ENCODE peak calls at places on chromosomes 12 and 14, in five cellular contexts. One of them, this sample, is unnamed.

GRCh38 chr12:115251727-115252126 is 567.8 kb upstream of the TBX3 start:
- DNase-seq in PC-3: no peak
- DNase-seq in lower lobe of right lung: no peak
- DNase-seq in heart right ventricle: no peak
- DNase-seq in psoas muscle: no peak
- DNase-seq in this sample: no peak

GRCh38 chr14:71855399-71856036 is 76.7 kb upstream of the RGS6 start:
- DNase-seq in PC-3: peak; percentile 89
- DNase-seq in lower lobe of right lung: peak; percentile 76
- DNase-seq in heart right ventricle: peak; percentile 67
- DNase-seq in psoas muscle: peak; percentile 68
- DNase-seq in this sample: no peak

GRCh38 chr14:41604793-41605534 is 1.7 kb upstream of the LRFN5 start:
- DNase-seq in PC-3: no peak
- DNase-seq in lower lobe of right lung: no peak
- DNase-seq in heart right ventricle: peak; percentile 32
- DNase-seq in psoas muscle: peak; percentile 65
- DNase-seq in this sample: no peak

GRCh38 chr12:116727261-116727660 is 10.6 kb downstream of the SPRING1 start:
- DNase-seq in PC-3: no peak
- DNase-seq in lower lobe of right lung: no peak
- DNase-seq in heart right ventricle: no peak
- DNase-seq in psoas muscle: no peak
- DNase-seq in this sample: no peak

GRCh38 chr12:102534899-102535298 is 54.5 kb upstream of the IGF1 start:
- DNase-seq in PC-3: no peak
- DNase-seq in lower lobe of right lung: no peak
- DNase-seq in heart right ventricle: no peak
- DNase-seq in psoas muscle: no peak
- DNase-seq in this sample: no peak

GRCh38 chr14:99123208-99123870 is 148.7 kb downstream of the BCL11B start:
- DNase-seq in PC-3: no peak
- DNase-seq in lower lobe of right lung: no peak
- DNase-seq in heart right ventricle: no peak
- DNase-seq in psoas muscle: no peak
- DNase-seq in this sample: no peak

GRCh38 chr14:22898302-22898894 is 15.4 kb downstream of the REM2 start:
- DNase-seq in PC-3: peak; percentile 78
- DNase-seq in lower lobe of right lung: no peak
- DNase-seq in heart right ventricle: no peak
- DNase-seq in psoas muscle: no peak
- DNase-seq in this sample: no peak

GRCh38 chr12:47901285-47902093 is 3.3 kb downstream of the VDR start:
- DNase-seq in PC-3: no peak
- DNase-seq in lower lobe of right lung: no peak
- DNase-seq in heart right ventricle: no peak
- DNase-seq in psoas muscle: no peak
- DNase-seq in this sample: no peak

GRCh38 chr14:60222820-60223219 is 26.2 kb upstream of the PPM1A start:
- DNase-seq in PC-3: peak; percentile 96
- DNase-seq in lower lobe of right lung: peak; percentile 65
- DNase-seq in heart right ventricle: peak; percentile 71
- DNase-seq in psoas muscle: peak; percentile 94
- DNase-seq in this sample: no peak

GRCh38 chr12:93448796-93449195 is 7.0 kb upstream of the UBE2N start:
- DNase-seq in PC-3: peak; percentile 74
- DNase-seq in lower lobe of right lung: no peak
- DNase-seq in heart right ventricle: no peak
- DNase-seq in psoas muscle: no peak
- DNase-seq in this sample: no peak

GRCh38 chr12:121748571-121749265 is 36.2 kb downstream of the TMEM120B start:
- DNase-seq in PC-3: peak; percentile 37
- DNase-seq in lower lobe of right lung: no peak
- DNase-seq in heart right ventricle: peak; percentile 26
- DNase-seq in psoas muscle: no peak
- DNase-seq in this sample: no peak

GRCh38 chr14:61322799-61323290 is 1.5 kb downstream of the PRKCH start:
- DNase-seq in PC-3: peak; percentile 89
- DNase-seq in lower lobe of right lung: peak; percentile 59
- DNase-seq in heart right ventricle: no peak
- DNase-seq in psoas muscle: no peak
- DNase-seq in this sample: peak; percentile 80

GRCh38 chr14:33118653-33119052 is 180.0 kb downstream of the NPAS3 start:
- DNase-seq in PC-3: peak; percentile 27
- DNase-seq in lower lobe of right lung: no peak
- DNase-seq in heart right ventricle: no peak
- DNase-seq in psoas muscle: no peak
- DNase-seq in this sample: no peak

GRCh38 chr12:124713041-124713435 is 145.6 kb upstream of the NCOR2 start:
- DNase-seq in PC-3: no peak
- DNase-seq in lower lobe of right lung: peak; percentile 71
- DNase-seq in heart right ventricle: peak; percentile 73
- DNase-seq in psoas muscle: peak; percentile 73
- DNase-seq in this sample: no peak

GRCh38 chr12:22101749-22102243 is 55.8 kb downstream of the CMAS start:
- DNase-seq in PC-3: peak; percentile 46
- DNase-seq in lower lobe of right lung: no peak
- DNase-seq in heart right ventricle: peak; percentile 22
- DNase-seq in psoas muscle: peak; percentile 67
- DNase-seq in this sample: peak; percentile 66

GRCh38 chr14:102500190-102500661 is 9.3 kb downstream of the ANKRD9 start:
- DNase-seq in PC-3: no peak
- DNase-seq in lower lobe of right lung: peak; percentile 83
- DNase-seq in heart right ventricle: peak; percentile 80
- DNase-seq in psoas muscle: peak; percentile 93
- DNase-seq in this sample: peak; percentile 94

GRCh38 chr14:74879427-74880180 is 2.1 kb upstream of the DLST start:
- DNase-seq in PC-3: peak; percentile 61
- DNase-seq in lower lobe of right lung: no peak
- DNase-seq in heart right ventricle: no peak
- DNase-seq in psoas muscle: no peak
- DNase-seq in this sample: no peak

GRCh38 chr14:75542585-75543091 is 20.4 kb downstream of the BATF start:
- DNase-seq in PC-3: no peak
- DNase-seq in lower lobe of right lung: peak; percentile 87
- DNase-seq in heart right ventricle: peak; percentile 52
- DNase-seq in psoas muscle: peak; percentile 77
- DNase-seq in this sample: no peak

GRCh38 chr12:15752780-15753179 is 36.4 kb downstream of the EPS8 start:
- DNase-seq in PC-3: no peak
- DNase-seq in lower lobe of right lung: no peak
- DNase-seq in heart right ventricle: no peak
- DNase-seq in psoas muscle: no peak
- DNase-seq in this sample: no peak

GRCh38 chr12:49698619-49699545 is 8.3 kb downstream of the FMNL3 start:
- DNase-seq in PC-3: peak; percentile 19
- DNase-seq in lower lobe of right lung: no peak
- DNase-seq in heart right ventricle: peak; percentile 61
- DNase-seq in psoas muscle: peak; percentile 64
- DNase-seq in this sample: no peak

GRCh38 chr14:99320105-99320572 is 48.1 kb upstream of the BCL11B start:
- DNase-seq in PC-3: peak; percentile 59
- DNase-seq in lower lobe of right lung: peak; percentile 68
- DNase-seq in heart right ventricle: no peak
- DNase-seq in psoas muscle: no peak
- DNase-seq in this sample: no peak

GRCh38 chr12:46332260-46332659 is 40.3 kb downstream of the SLC38A2 start:
- DNase-seq in PC-3: peak; percentile 81
- DNase-seq in lower lobe of right lung: no peak
- DNase-seq in heart right ventricle: no peak
- DNase-seq in psoas muscle: no peak
- DNase-seq in this sample: no peak

GRCh38 chr12:54956818-54957641 is 27.5 kb downstream of the TESPA1 start:
- DNase-seq in PC-3: no peak
- DNase-seq in lower lobe of right lung: no peak
- DNase-seq in heart right ventricle: no peak
- DNase-seq in psoas muscle: no peak
- DNase-seq in this sample: no peak

GRCh38 chr14:23326491-23327332 is 5.5 kb downstream of the PABPN1 start:
- DNase-seq in PC-3: no peak
- DNase-seq in lower lobe of right lung: no peak
- DNase-seq in heart right ventricle: no peak
- DNase-seq in psoas muscle: no peak
- DNase-seq in this sample: no peak

GRCh38 chr12:40146800-40147797 is 41.2 kb upstream of the SLC2A13 start:
- DNase-seq in PC-3: no peak
- DNase-seq in lower lobe of right lung: no peak
- DNase-seq in heart right ventricle: no peak
- DNase-seq in psoas muscle: no peak
- DNase-seq in this sample: no peak

GRCh38 chr12:11701398-11701797 is 51.9 kb downstream of the ETV6 start:
- DNase-seq in PC-3: no peak
- DNase-seq in lower lobe of right lung: no peak
- DNase-seq in heart right ventricle: no peak
- DNase-seq in psoas muscle: no peak
- DNase-seq in this sample: no peak

GRCh38 chr12:68364893-68365725 is 32.9 kb upstream of the MDM1 start:
- DNase-seq in PC-3: peak; percentile 76
- DNase-seq in lower lobe of right lung: peak; percentile 97
- DNase-seq in heart right ventricle: peak; percentile 92
- DNase-seq in psoas muscle: peak; percentile 94
- DNase-seq in this sample: peak; percentile 78

GRCh38 chr14:22313172-22313801 is 275.7 kb downstream of the DAD1 start:
- DNase-seq in PC-3: peak; percentile 71
- DNase-seq in lower lobe of right lung: no peak
- DNase-seq in heart right ventricle: no peak
- DNase-seq in psoas muscle: no peak
- DNase-seq in this sample: no peak

GRCh38 chr12:95671265-95671664 is 119.3 kb downstream of the NTN4 start:
- DNase-seq in PC-3: no peak
- DNase-seq in lower lobe of right lung: no peak
- DNase-seq in heart right ventricle: no peak
- DNase-seq in psoas muscle: no peak
- DNase-seq in this sample: no peak

GRCh38 chr12:95673576-95673975 is 117.0 kb downstream of the NTN4 start:
- DNase-seq in PC-3: no peak
- DNase-seq in lower lobe of right lung: no peak
- DNase-seq in heart right ventricle: no peak
- DNase-seq in psoas muscle: no peak
- DNase-seq in this sample: no peak

GRCh38 chr12:95672166-95672565 is 118.4 kb downstream of the NTN4 start:
- DNase-seq in PC-3: no peak
- DNase-seq in lower lobe of right lung: no peak
- DNase-seq in heart right ventricle: no peak
- DNase-seq in psoas muscle: no peak
- DNase-seq in this sample: peak; percentile 54

GRCh38 chr12:95674088-95674595 is 116.4 kb downstream of the NTN4 start:
- DNase-seq in PC-3: no peak
- DNase-seq in lower lobe of right lung: no peak
- DNase-seq in heart right ventricle: no peak
- DNase-seq in psoas muscle: no peak
- DNase-seq in this sample: no peak

GRCh38 chr12:95674631-95675030 is 115.9 kb downstream of the NTN4 start:
- DNase-seq in PC-3: no peak
- DNase-seq in lower lobe of right lung: no peak
- DNase-seq in heart right ventricle: peak; percentile 57
- DNase-seq in psoas muscle: no peak
- DNase-seq in this sample: no peak
- TF ChIP-seq CTCF in PC-3: no peak
- TF ChIP-seq CTCF in lower lobe of right lung: no peak
- TF ChIP-seq CTCF in heart right ventricle: no peak
- TF ChIP-seq CTCF in psoas muscle: no peak
- TF ChIP-seq CTCF in this sample: no peak

GRCh38 chr12:104747330-104747729 is 210.8 kb downstream of the SLC41A2 start:
- DNase-seq in PC-3: no peak
- DNase-seq in lower lobe of right lung: no peak
- DNase-seq in heart right ventricle: no peak
- DNase-seq in psoas muscle: no peak
- DNase-seq in this sample: no peak

GRCh38 chr12:104747956-104748355 is 210.1 kb downstream of the SLC41A2 start:
- DNase-seq in PC-3: no peak
- DNase-seq in lower lobe of right lung: no peak
- DNase-seq in heart right ventricle: no peak
- DNase-seq in psoas muscle: no peak
- DNase-seq in this sample: no peak

GRCh38 chr12:104749555-104749954 is 208.5 kb downstream of the SLC41A2 start:
- DNase-seq in PC-3: no peak
- DNase-seq in lower lobe of right lung: no peak
- DNase-seq in heart right ventricle: no peak
- DNase-seq in psoas muscle: no peak
- DNase-seq in this sample: no peak

GRCh38 chr12:104748790-104749189 is 209.3 kb downstream of the SLC41A2 start:
- DNase-seq in PC-3: no peak
- DNase-seq in lower lobe of right lung: no peak
- DNase-seq in heart right ventricle: peak; percentile 73
- DNase-seq in psoas muscle: no peak
- DNase-seq in this sample: no peak

DNA sequence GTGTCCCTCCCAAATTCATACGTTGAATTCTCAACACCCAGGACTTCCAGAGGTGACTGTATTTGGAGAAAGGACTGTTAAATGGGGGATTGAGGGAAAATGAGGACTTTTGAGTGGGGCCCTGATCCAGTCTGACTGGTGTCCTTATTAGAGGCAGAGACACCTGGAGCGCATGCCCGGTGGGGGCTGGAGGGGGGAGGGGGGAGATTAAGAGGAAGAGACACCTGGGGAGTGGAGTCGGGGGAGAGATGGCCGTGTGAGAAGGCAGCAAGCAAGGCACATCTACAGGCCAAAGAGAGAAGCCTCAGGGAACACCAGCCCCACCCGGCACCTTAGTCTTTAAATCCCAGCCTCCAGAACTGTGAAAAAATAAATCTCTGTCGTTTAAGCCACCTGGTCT is 209.7 kb downstream of the SLC41A2 start:
- DNase-seq in PC-3: no peak
- DNase-seq in lower lobe of right lung: no peak
- DNase-seq in heart right ventricle: no peak
- DNase-seq in psoas muscle: no peak
- DNase-seq in this sample: no peak
- H3K4me1 ChIP-seq in PC-3: no peaks in the 10 kb centered on the region
- H3K4me1 ChIP-seq in lower lobe of right lung: peaks cover 41% of the 10 kb centered on the region
- H3K4me1 ChIP-seq in heart right ventricle: peaks cover 4% of the 10 kb centered on the region
- H3K4me1 ChIP-seq in psoas muscle: no peaks in the 10 kb centered on the region
- H3K4me1 ChIP-seq in this sample: no peaks in the 10 kb centered on the region

GRCh38 chr14:100336618-100337530 is 13.7 kb downstream of the SLC25A47 start:
- DNase-seq in PC-3: no peak
- DNase-seq in lower lobe of right lung: peak; percentile 20
- DNase-seq in heart right ventricle: no peak
- DNase-seq in psoas muscle: no peak
- DNase-seq in this sample: peak; percentile 57
- H3K27ac ChIP-seq in PC-3: no peak overlapping the region
- H3K27ac ChIP-seq in lower lobe of right lung: no peak overlapping the region
- H3K27ac ChIP-seq in heart right ventricle: no peak overlapping the region
- H3K27ac ChIP-seq in psoas muscle: no peak overlapping the region
- H3K27ac ChIP-seq in this sample: no peak overlapping the region

GRCh38 chr12:41563044-41563443 is 374.9 kb downstream of the PDZRN4 start:
- DNase-seq in PC-3: no peak
- DNase-seq in lower lobe of right lung: no peak
- DNase-seq in heart right ventricle: no peak
- DNase-seq in psoas muscle: no peak
- DNase-seq in this sample: no peak

GRCh38 chr12:41566703-41567102 is 378.6 kb downstream of the PDZRN4 start:
- DNase-seq in PC-3: no peak
- DNase-seq in lower lobe of right lung: no peak
- DNase-seq in heart right ventricle: no peak
- DNase-seq in psoas muscle: no peak
- DNase-seq in this sample: no peak

GRCh38 chr12:41564816-41565215 is 376.7 kb downstream of the PDZRN4 start:
- DNase-seq in PC-3: peak; percentile 26
- DNase-seq in lower lobe of right lung: no peak
- DNase-seq in heart right ventricle: no peak
- DNase-seq in psoas muscle: no peak
- DNase-seq in this sample: no peak
- TF ChIP-seq CTCF in PC-3: peak; percentile 47
- TF ChIP-seq CTCF in lower lobe of right lung: no peak
- TF ChIP-seq CTCF in heart right ventricle: no peak
- TF ChIP-seq CTCF in psoas muscle: no peak
- TF ChIP-seq CTCF in this sample: peak; percentile 32

GRCh38 chr12:92130999-92131398 is 14.6 kb downstream of the BTG1 start:
- DNase-seq in PC-3: no peak
- DNase-seq in lower lobe of right lung: no peak
- DNase-seq in heart right ventricle: no peak
- DNase-seq in psoas muscle: no peak
- DNase-seq in this sample: no peak
- H3K4me1 ChIP-seq in PC-3: peaks cover 32% of the 10 kb centered on the region
- H3K4me1 ChIP-seq in lower lobe of right lung: peaks cover 56% of the 10 kb centered on the region
- H3K4me1 ChIP-seq in heart right ventricle: peaks cover 4% of the 10 kb centered on the region
- H3K4me1 ChIP-seq in psoas muscle: peaks cover 34% of the 10 kb centered on the region
- H3K4me1 ChIP-seq in this sample: peaks cover 37% of the 10 kb centered on the region